ENCODE peak calls at places on chromosome 18, in ten cellular contexts. R is heart left ventricle, J is heart right ventricle, T is fibroblast of lung, A is body of pancreas, L is MM.1S, X is BE2C, H is left ventricle myocardium inferior, K is esophagus squamous epithelium, W is cardiac muscle cell. N is an unnamed sample. For H3K4me1, the result is how much of the 10 kb centered on the place peaks cover.

GRCh38 chr18:23827681-23828080 is 138.4 kb downstream of the LAMA3 start:
- DNase-seq in R (no peak), J (no peak), T (no peak), A (no peak), L (no peak), X (no peak), H (no peak), K (no peak), W (no peak), N (no peak)

GRCh38 chr18:48796491-48797205 is 154.1 kb downstream of the SMAD7 start:
- DNase-seq in R (peak), J (no peak), T (no peak), A (no peak), L (no peak), X (no peak), H (peak), K (no peak), W (no peak), N (no peak)

GRCh38 chr18:23194150-23194968 is 59.1 kb downstream of the CABLES1 start:
- DNase-seq in R (no peak), J (no peak), T (peak), A (no peak), L (peak), X (no peak), H (no peak), K (no peak), W (no peak), N (peak)

GRCh38 chr18:6203791-6204190 is 210.9 kb downstream of the L3MBTL4 start:
- DNase-seq in R (no peak), J (no peak), T (no peak), A (peak), L (no peak), X (no peak), H (no peak), K (no peak), W (no peak), N (peak)

GRCh38 chr18:65954372-65954771 is 203.6 kb downstream of the CDH7 start:
- DNase-seq in R (no peak), J (no peak), T (no peak), A (no peak), L (no peak), X (no peak), H (no peak), K (no peak), W (no peak), N (no peak)

GRCh38 chr18:57397440-57397839 is 37.7 kb upstream of the ONECUT2 start:
- DNase-seq in R (no peak), J (no peak), T (peak), A (no peak), L (no peak), X (no peak), H (no peak), K (no peak), W (no peak), N (no peak)

GRCh38 chr18:79503406-79503805 is 107.7 kb downstream of the NFATC1 start:
- DNase-seq in R (no peak), J (no peak), T (no peak), A (no peak), L (no peak), X (no peak), H (no peak), K (no peak), W (no peak), N (peak)

GRCh38 chr18:65091737-65092329 is 659.0 kb upstream of the CDH7 start:
- DNase-seq in R (no peak), J (no peak), T (peak), A (peak), L (peak), X (no peak), H (no peak), K (no peak), W (peak), N (peak)

GRCh38 chr18:48872234-48873145 is 78.3 kb downstream of the SMAD7 start:
- DNase-seq in R (no peak), J (no peak), T (peak), A (no peak), L (no peak), X (no peak), H (no peak), K (no peak), W (no peak), N (no peak)

GRCh38 chr18:48294894-48295585 is 114.1 kb downstream of the ZBTB7C start:
- DNase-seq in R (peak), J (no peak), T (no peak), A (no peak), L (no peak), X (no peak), H (no peak), K (no peak), W (no peak), N (no peak)

GRCh38 chr18:50194623-50195532 is at the start of gene MYO5B:
- DNase-seq in R (peak), J (peak), T (peak), A (peak), L (peak), X (peak), H (peak), K (no peak), W (peak), N (peak)

GRCh38 chr18:39938678-39939077 is 2016.4 kb upstream of the PIK3C3 start:
- DNase-seq in R (no peak), J (no peak), T (no peak), A (no peak), L (no peak), X (no peak), H (no peak), K (no peak), W (peak), N (no peak)

GRCh38 chr18:11368020-11368419 is 218.7 kb upstream of the PIEZO2 start:
- DNase-seq in R (no peak), J (no peak), T (no peak), A (no peak), L (no peak), X (no peak), H (no peak), K (no peak), W (no peak), N (no peak)

DNA sequence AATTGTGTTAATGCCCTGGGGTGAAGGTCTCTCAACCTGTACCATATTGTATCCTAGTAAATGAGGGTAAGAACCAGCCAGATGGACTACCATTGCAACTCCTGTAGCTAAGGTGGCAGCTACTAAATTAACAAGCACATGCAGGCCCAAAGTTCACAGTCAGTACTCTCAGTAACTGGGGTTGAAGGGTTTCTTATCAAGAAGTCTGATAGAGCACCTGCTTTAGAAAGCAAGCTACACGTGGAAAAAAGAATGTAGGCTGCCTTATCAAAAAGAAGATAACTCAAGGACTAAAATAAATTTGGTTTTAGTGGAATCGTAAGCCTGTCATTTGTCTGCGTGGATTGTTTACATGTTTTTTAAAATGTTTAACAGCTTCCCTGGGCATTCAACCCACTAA is 36.7 kb downstream of the LPIN2 start:
- DNase-seq in R (no peak), J (no peak), T (no peak), A (no peak), L (no peak), X (no peak), H (no peak), K (no peak), W (peak), N (no peak)
- H3K4me1 ChIP-seq in R (under half), J (half or more), T (under half), A (half or more), L (under half), X (under half), H (half or more), K (under half), W (under half), N (under half)

GRCh38 chr18:7723558-7723957 is 156.4 kb downstream of the PTPRM start:
- DNase-seq in R (no peak), J (no peak), T (no peak), A (no peak), L (no peak), X (no peak), H (no peak), K (no peak), W (no peak), N (no peak)
- TF ChIP-seq CTCF in R (no peak), J (no peak), T (no peak), A (no peak), L (no peak), X (no peak), H (no peak), K (no peak), W (no peak), N (no peak)

DNA sequence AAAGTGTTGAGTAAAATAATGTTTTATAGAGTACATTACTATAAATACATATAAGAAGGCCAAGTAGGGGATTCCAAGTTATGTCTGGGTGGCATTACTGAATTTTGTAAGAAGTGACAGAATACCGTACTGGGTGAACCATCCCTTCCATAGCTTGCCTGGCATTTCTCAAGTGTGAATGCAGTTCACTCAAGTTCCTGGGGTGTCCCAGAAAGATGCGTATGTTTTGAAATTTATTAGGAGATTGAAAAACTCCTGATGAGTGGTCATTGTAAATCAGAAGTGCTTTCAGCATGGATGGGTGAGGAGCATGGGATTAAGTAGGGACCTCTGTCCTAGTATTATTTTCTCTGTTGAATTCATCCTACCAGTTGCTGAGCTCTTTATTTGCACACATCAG is 103.2 kb downstream of the VAPA start:
- DNase-seq in R (no peak), J (no peak), T (peak), A (no peak), L (no peak), X (no peak), H (no peak), K (no peak), W (no peak), N (no peak)
- H3K4me1 ChIP-seq in R (under half), J (under half), T (under half), A (under half), L (under half), X (under half), H (under half), K (under half), W (under half), N (under half)

GRCh38 chr18:55338955-55339662 is 248.9 kb downstream of the TCF4 start:
- DNase-seq in R (no peak), J (no peak), T (peak), A (no peak), L (no peak), X (no peak), H (no peak), K (no peak), W (no peak), N (no peak)
- TF ChIP-seq CTCF in R (no peak), J (no peak), T (peak), A (no peak), L (no peak), X (peak), H (peak), K (no peak), W (no peak), N (no peak)

N was measured in mucosa of descending colon.